ENCODE peak calls at places on chromosomes 16 and 17, in four cellular contexts. P is AG09319; T is H54; R is CD4-positive, alpha-beta T cell. N is an unnamed sample.

GRCh38 chr17:9837551-9838471 is 12.1 kb downstream of the GLP2R start:
- DNase-seq in R (no peak), T (peak), P (peak), N (peak)

GRCh38 chr17:47694018-47694817 is at the start of gene TBKBP1:
- DNase-seq in P (no peak), T (peak), R (peak), N (peak)

GRCh38 chr17:37614391-37614790 is 5.2 kb upstream of the SYNRG start:
- DNase-seq in P (peak), R (no peak), T (peak), N (peak)

GRCh38 chr17:40290629-40291296 is 3.1 kb downstream of the CDC6 start:
- DNase-seq in T (no peak), P (peak), R (no peak), N (peak)

GRCh38 chr16:3065069-3065741 is at the start of gene IL32:
- DNase-seq in P (peak), R (peak), T (peak), N (peak)

GRCh38 chr17:28944862-28945741 is 6.2 kb downstream of the PHF12 start:
- DNase-seq in T (no peak), P (no peak), R (no peak), N (peak)

GRCh38 chr16:89048087-89048729 is 45.4 kb upstream of the ACSF3 start:
- DNase-seq in P (no peak), R (no peak), T (no peak), N (no peak)

GRCh38 chr17:42109086-42109485 is 3.4 kb downstream of the DHX58 start:
- DNase-seq in P (no peak), T (no peak), R (no peak), N (no peak)

GRCh38 chr16:25855818-25856217 is 164.1 kb downstream of the HS3ST4 start:
- DNase-seq in R (no peak), T (no peak), P (no peak), N (no peak)

GRCh38 chr16:70267516-70267915 is 15.8 kb upstream of the EXOSC6 start:
- DNase-seq in R (no peak), P (no peak), T (peak), N (peak)

GRCh38 chr16:77571463-77571862 is 136.6 kb upstream of the ADAMTS18 start:
- DNase-seq in T (no peak), R (no peak), P (no peak), N (no peak)

GRCh38 chr17:8806206-8807069 is 7.3 kb upstream of the MFSD6L start:
- DNase-seq in R (no peak), P (no peak), T (no peak), N (no peak)

GRCh38 chr16:79838860-79839259 is 238.3 kb upstream of the MAF start:
- DNase-seq in T (no peak), R (no peak), P (no peak), N (peak)

GRCh38 chr16:28098171-28098958 is 34.9 kb upstream of the GSG1L start:
- DNase-seq in R (no peak), T (no peak), P (no peak), N (no peak)

GRCh38 chr16:11049396-11050059 is 105.2 kb downstream of the CLEC16A start:
- DNase-seq in P (no peak), R (no peak), T (peak), N (no peak)

GRCh38 chr16:66289051-66289680 is 77.3 kb upstream of the CDH5 start:
- DNase-seq in T (no peak), R (no peak), P (no peak), N (no peak)

GRCh38 chr17:1294157-1294717 is 14.8 kb downstream of the TRARG1 start:
- DNase-seq in R (peak), T (no peak), P (no peak), N (no peak)

GRCh38 chr17:6716736-6717135 is 3.6 kb upstream of the SLC13A5 start:
- DNase-seq in T (no peak), P (no peak), R (no peak), N (no peak)

GRCh38 chr17:77475012-77475976 is 334.5 kb downstream of the SEC14L1 start:
- DNase-seq in T (no peak), R (peak), P (no peak), N (peak)

GRCh38 chr16:17396762-17397498 is 73.8 kb downstream of the XYLT1 start:
- DNase-seq in T (no peak), P (peak), R (peak), N (peak)

GRCh38 chr17:81329279-81329926 is 34.3 kb upstream of the SLC38A10 start:
- DNase-seq in T (peak), P (peak), R (no peak), N (peak)

GRCh38 chr16:47018223-47018891 is 44.9 kb upstream of the DNAJA2 start:
- DNase-seq in T (peak), P (no peak), R (no peak), N (peak)

GRCh38 chr17:10574324-10574723 is 24.9 kb upstream of the MYH2 start:
- DNase-seq in T (no peak), P (no peak), R (no peak), N (no peak)

GRCh38 chr17:75983501-75984181 is 4.6 kb downstream of the TEN1 start:
- DNase-seq in R (no peak), T (no peak), P (no peak), N (no peak)

GRCh38 chr16:66292241-66292935 is 74.1 kb upstream of the CDH5 start:
- DNase-seq in T (no peak), P (no peak), R (no peak), N (no peak)

GRCh38 chr17:61379457-61380216 is 20.0 kb upstream of the TBX2 start:
- DNase-seq in P (no peak), T (no peak), R (no peak), N (no peak)

GRCh38 chr17:82090549-82091263 is 7.3 kb downstream of the FASN start:
- DNase-seq in R (no peak), T (no peak), P (no peak), N (no peak)

GRCh38 chr17:47941998-47942490 is 673 bp downstream of the PNPO start:
- DNase-seq in R (no peak), T (no peak), P (no peak), N (no peak)

GRCh38 chr16:84985079-84986065 is 26.0 kb downstream of the ZDHHC7 start:
- DNase-seq in R (no peak), P (peak), T (no peak), N (peak)

GRCh38 chr16:57446530-57447141 is 549 bp downstream of the CIAPIN1 start:
- DNase-seq in T (peak), R (no peak), P (no peak), N (peak)

GRCh38 chr16:69166221-69166833 is 20.6 kb upstream of the SNTB2 start:
- DNase-seq in T (no peak), P (no peak), R (no peak), N (peak)

GRCh38 chr16:82657239-82657638 is 30.5 kb downstream of the CDH13 start:
- DNase-seq in T (no peak), P (peak), R (no peak), N (peak)

GRCh38 chr17:44444735-44445105 is 55.3 kb upstream of the ITGA2B start:
- DNase-seq in P (peak), R (no peak), T (no peak), N (peak)

GRCh38 chr17:48100591-48101011 is 677 bp downstream of the CBX1 start:
- DNase-seq in T (peak), P (no peak), R (no peak), N (peak)

GRCh38 chr17:9958586-9959281 is 53.7 kb upstream of the RCVRN start:
- DNase-seq in P (no peak), R (no peak), T (no peak), N (no peak)